ENCODE peak calls at places on chromosomes 6 and 20, in four cellular contexts. V, K, A and O are unnamed samples.

GRCh38 chr20:58706975-58707681 is 14.5 kb downstream of the NPEPL1 start:
- DNase-seq in V (no peak), K (no peak), A (no peak), O (no peak)

GRCh38 chr20:33261465-33261864 is 21.5 kb upstream of the BPIFB1 start:
- DNase-seq in V (no peak), K (no peak), A (no peak), O (no peak)

GRCh38 chr20:34552569-34552968 is 5.9 kb upstream of the MAP1LC3A start:
- DNase-seq in V (no peak), A (no peak), K (no peak), O (no peak)

GRCh38 chr6:168640738-168641137 is 199.8 kb downstream of the SMOC2 start:
- DNase-seq in V (no peak), A (no peak), K (no peak), O (no peak)

GRCh38 chr6:28586273-28586672 is 60.6 kb downstream of the GPX5 start:
- DNase-seq in A (no peak), V (peak; percentile 9), K (no peak), O (no peak)

GRCh38 chr6:137811121-137811911 is 55.7 kb upstream of the TNFAIP3 start:
- DNase-seq in K (peak; percentile 92), V (peak; percentile 90), A (peak; percentile 95), O (peak; percentile 66)

GRCh38 chr6:121694389-121695185 is 259.1 kb downstream of the GJA1 start:
- DNase-seq in V (no peak), A (no peak), K (no peak), O (no peak)

GRCh38 chr20:32168184-32168910 is 39.2 kb downstream of the PLAGL2 start:
- DNase-seq in A (no peak), V (peak; percentile 49), K (peak; percentile 38), O (no peak)

GRCh38 chr6:227074-227782 is 65.1 kb upstream of the DUSP22 start:
- DNase-seq in A (peak; percentile 95), V (no peak), K (peak; percentile 21), O (no peak)

GRCh38 chr6:35970181-35970580 is 49.3 kb upstream of the SRPK1 start:
- DNase-seq in A (no peak), K (no peak), V (no peak), O (no peak)

GRCh38 chr6:3841711-3842565 is 7.2 kb upstream of the FAM50B start:
- DNase-seq in K (no peak), V (peak; percentile 30), A (no peak), O (no peak)

GRCh38 chr20:9492067-9492466 is 22.3 kb upstream of the LAMP5 start:
- DNase-seq in V (no peak), A (no peak), K (no peak), O (no peak)

GRCh38 chr20:47117789-47118188 is 223.1 kb downstream of the EYA2 start:
- DNase-seq in K (no peak), A (no peak), V (no peak), O (no peak)

GRCh38 chr6:151904631-151905030 is 97.1 kb downstream of the ESR1 start:
- DNase-seq in A (no peak), K (no peak), V (no peak), O (no peak)

GRCh38 chr6:34460796-34461507 is 4.9 kb upstream of the PACSIN1 start:
- DNase-seq in V (no peak), K (no peak), A (no peak), O (no peak)

GRCh38 chr6:18585032-18585573 is 198.0 kb downstream of the RNF144B start:
- DNase-seq in K (peak; percentile 74), V (peak; percentile 88), A (no peak), O (peak; percentile 13)

GRCh38 chr20:3237958-3238615 is 903 bp downstream of the SLC4A11 start:
- DNase-seq in A (no peak), V (no peak), K (no peak), O (no peak)

GRCh38 chr6:135506270-135506997 is 8.9 kb upstream of the AHI1 start:
- DNase-seq in A (no peak), K (peak; percentile 67), V (peak; percentile 45), O (peak; percentile 41)

GRCh38 chr6:158654498-158654897 is 4.6 kb downstream of the SYTL3 start:
- DNase-seq in V (peak; percentile 41), A (no peak), K (peak; percentile 43), O (no peak)

GRCh38 chr6:38161331-38161730 is 341.8 kb downstream of the ZFAND3 start:
- DNase-seq in A (no peak), V (no peak), K (no peak), O (no peak)

GRCh38 chr20:42254673-42255072 is 636.5 kb upstream of the CHD6 start:
- DNase-seq in K (no peak), V (no peak), A (no peak), O (no peak)

GRCh38 chr6:84772428-84773132 is 8.2 kb upstream of the TBX18 start:
- DNase-seq in K (no peak), A (no peak), V (no peak), O (no peak)

GRCh38 chr6:156662025-156662445 is 115.1 kb upstream of the ARID1B start:
- DNase-seq in V (peak; percentile 50), A (no peak), K (peak; percentile 88), O (peak; percentile 39)

GRCh38 chr20:38012332-38012731 is 20.9 kb downstream of the TTI1 start:
- DNase-seq in A (no peak), K (no peak), V (no peak), O (no peak)

GRCh38 chr6:4568138-4568537 is 208.1 kb upstream of the CDYL start:
- DNase-seq in V (no peak), K (no peak), A (no peak), O (no peak)

GRCh38 chr6:3292431-3293197 is 33.9 kb downstream of the PSMG4 start:
- DNase-seq in V (no peak), K (no peak), A (no peak), O (no peak)

GRCh38 chr6:56671160-56671559 is 28.5 kb upstream of the DST start:
- DNase-seq in A (no peak), V (no peak), K (no peak), O (no peak)

GRCh38 chr6:32627831-32628230 is 9.4 kb upstream of the HLA-DQA1 start:
- DNase-seq in A (peak; percentile 55), K (no peak), V (no peak), O (peak; percentile 47)

GRCh38 chr6:117345292-117345610 is 79.9 kb downstream of the VGLL2 start:
- DNase-seq in V (no peak), A (no peak), K (no peak), O (no peak)

GRCh38 chr6:157376706-157377230 is 4.2 kb upstream of the ZDHHC14 start:
- DNase-seq in A (no peak), K (no peak), V (no peak), O (no peak)

GRCh38 chr6:3784885-3785744 is 33.6 kb upstream of the PXDC1 start:
- DNase-seq in K (peak; percentile 14), V (no peak), A (no peak), O (no peak)

GRCh38 chr6:1329708-1330107 is 17.8 kb downstream of the FOXQ1 start:
- DNase-seq in A (no peak), V (no peak), K (no peak), O (no peak)

GRCh38 chr6:27795697-27796494 is 116.3 kb downstream of the OR2B2 start:
- DNase-seq in V (peak; percentile 95), A (peak; percentile 91), K (peak; percentile 93), O (peak; percentile 69)

DNA sequence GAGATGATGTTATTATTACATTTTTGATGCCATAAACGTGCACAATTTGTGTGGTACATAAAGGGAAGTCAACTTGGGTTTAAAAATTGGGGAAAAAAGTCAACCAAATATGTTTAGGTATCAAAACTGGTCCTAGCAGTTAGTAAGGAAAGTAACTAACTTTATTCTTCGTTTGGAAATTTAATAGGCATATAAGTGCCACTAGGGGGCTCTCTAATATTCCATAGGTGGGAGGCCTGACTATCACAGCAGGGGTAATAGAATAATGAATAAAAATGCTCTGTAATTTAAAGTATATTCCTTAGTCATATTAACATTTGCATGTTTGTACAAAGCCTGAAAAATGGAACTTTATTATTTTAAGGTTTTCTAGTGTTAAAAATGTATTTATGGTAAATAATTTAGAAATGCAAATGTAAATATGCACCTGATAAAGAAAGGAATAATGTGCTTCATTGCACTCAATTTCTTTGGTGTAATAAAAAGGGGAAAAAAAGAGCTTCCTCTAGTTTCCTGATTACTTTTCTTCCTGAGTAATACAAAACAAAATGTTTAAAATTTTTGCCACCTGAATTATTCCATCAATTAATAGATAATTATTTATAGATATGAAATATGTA is 125.7 kb upstream of the HDAC2 start:
- DNase-seq in A (no peak), K (peak; percentile 50), V (peak; percentile 46), O (peak; percentile 35)
- TF ChIP-seq TARDBP in A (no peak), K (no peak), V (no peak), O (no peak)

GRCh38 chr6:134230087-134230717 is 87.7 kb downstream of the SGK1 start:
- DNase-seq in A (no peak), K (no peak), V (no peak), O (no peak)
- TF ChIP-seq TARDBP in A (no peak), K (no peak), V (no peak), O (no peak)

GRCh38 chr6:72623808-72624207 is 1.9 kb downstream of the KCNQ5 start:
- DNase-seq in K (no peak), V (no peak), A (no peak), O (no peak)
- TF ChIP-seq TARDBP in K (no peak), V (no peak), A (no peak), O (no peak)

GRCh38 chr6:160972111-160972510 is 19.5 kb upstream of the MAP3K4 start:
- DNase-seq in V (no peak), A (no peak), K (no peak), O (no peak)

GRCh38 chr6:160974304-160974771 is 17.2 kb upstream of the MAP3K4 start:
- DNase-seq in A (no peak), K (peak; percentile 74), V (no peak), O (no peak)

GRCh38 chr6:160975111-160975510 is 16.5 kb upstream of the MAP3K4 start:
- DNase-seq in A (no peak), V (no peak), K (no peak), O (no peak)

GRCh38 chr6:160973856-160974255 is 17.7 kb upstream of the MAP3K4 start:
- DNase-seq in A (no peak), V (no peak), K (no peak), O (no peak)

GRCh38 chr6:160973311-160973710 is 18.3 kb upstream of the MAP3K4 start:
- DNase-seq in K (peak; percentile 77), A (no peak), V (no peak), O (peak; percentile 23)
- TF ChIP-seq TARDBP in K (no peak), A (no peak), V (no peak), O (no peak)

GRCh38 chr6:23656257-23656731 is 469.7 kb upstream of the NRSN1 start:
- DNase-seq in V (no peak), A (no peak), K (no peak), O (no peak)
- TF ChIP-seq TARDBP in V (no peak), A (no peak), K (no peak), O (no peak)